ENCODE peak calls at places on chromosomes 12 and 14, in seven cellular contexts. F, O, C, M, E, G and Y are unnamed samples.

GRCh38 chr14:72513994-72514659 is 379.8 kb downstream of the DPF3 start:
- DNase-seq in M (no peak), C (no peak), G (peak; percentile 66), E (peak; percentile 7), O (no peak), F (no peak), Y (no peak)

GRCh38 chr12:116598341-116599284 is 39.4 kb downstream of the MAP1LC3B2 start:
- DNase-seq in C (no peak), O (no peak), E (no peak), F (no peak), M (no peak), G (no peak), Y (no peak)

GRCh38 chr14:61031026-61031425 is 50.0 kb downstream of the SLC38A6 start:
- DNase-seq in F (no peak), G (no peak), E (no peak), O (no peak), C (no peak), M (no peak), Y (no peak)

GRCh38 chr12:68154768-68155167 is 4.8 kb downstream of the IFNG start:
- DNase-seq in F (no peak), E (no peak), C (no peak), G (no peak), M (no peak), O (no peak), Y (no peak)

GRCh38 chr12:47744005-47744651 is 14.6 kb downstream of the RAPGEF3 start:
- DNase-seq in G (no peak), E (peak; percentile 90), M (no peak), C (peak; percentile 35), F (peak; percentile 72), O (no peak), Y (peak; percentile 89)

GRCh38 chr12:75815756-75816155 is 215.8 kb downstream of the PHLDA1 start:
- DNase-seq in G (no peak), C (no peak), F (no peak), O (no peak), E (no peak), M (no peak), Y (no peak)

GRCh38 chr14:67970923-67971322 is 151.3 kb downstream of the RAD51B start:
- DNase-seq in O (no peak), M (no peak), E (no peak), C (no peak), F (no peak), G (no peak), Y (no peak)

GRCh38 chr14:49961270-49962222 is 68.7 kb downstream of the ARF6 start:
- DNase-seq in E (peak; percentile 22), G (no peak), M (no peak), C (no peak), F (no peak), O (no peak), Y (no peak)

GRCh38 chr12:53344487-53344823 is 8.3 kb upstream of the SP7 start:
- DNase-seq in E (no peak), C (no peak), O (no peak), G (no peak), F (no peak), M (no peak), Y (no peak)

GRCh38 chr12:47896633-47897032 is 8.2 kb downstream of the VDR start:
- DNase-seq in C (no peak), G (no peak), E (peak; percentile 36), M (no peak), F (peak; percentile 67), O (no peak), Y (no peak)